ENCODE peak calls at places on chromosomes 13 and 19, in five cellular contexts. O, M, N, X and K are unnamed samples.

GRCh38 chr19:5271145-5271544 is 69.5 kb downstream of the PTPRS start:
- DNase-seq in N (no peak), M (no peak), X (no peak), O (peak), K (no peak)

GRCh38 chr13:28753208-28753892 is 34.6 kb upstream of the SLC46A3 start:
- DNase-seq in M (no peak), O (peak), X (no peak), N (peak), K (no peak)

GRCh38 chr19:19459707-19460251 is 54.3 kb downstream of the GATAD2A start:
- DNase-seq in O (peak), M (peak), N (peak), X (peak), K (no peak)

GRCh38 chr13:29733069-29733700 is 117.2 kb downstream of the UBL3 start:
- DNase-seq in M (no peak), O (no peak), N (no peak), X (no peak), K (no peak)

GRCh38 chr19:13899393-13899792 is 6.5 kb downstream of the BRME1 start:
- DNase-seq in N (no peak), X (no peak), O (no peak), M (no peak), K (no peak)

GRCh38 chr13:76463314-76463713 is 422.9 kb downstream of the KCTD12 start:
- DNase-seq in M (no peak), X (no peak), O (peak), N (no peak), K (no peak)

GRCh38 chr13:113728571-113729054 is 30.4 kb upstream of the TMEM255B start:
- DNase-seq in M (no peak), X (no peak), O (no peak), N (no peak), K (no peak)

GRCh38 chr13:75180805-75181455 is 301.0 kb downstream of the TBC1D4 start:
- DNase-seq in N (no peak), M (no peak), X (no peak), O (peak), K (no peak)

GRCh38 chr19:14149509-14149994 is 13.2 kb upstream of the ASF1B start:
- DNase-seq in M (peak), N (peak), X (no peak), O (no peak), K (no peak)

GRCh38 chr13:34257980-34258379 is 440.0 kb downstream of the RFC3 start:
- DNase-seq in X (peak), O (no peak), N (no peak), M (no peak), K (no peak)

GRCh38 chr19:47610546-47610894 is 1.6 kb downstream of the BICRA start:
- DNase-seq in N (no peak), O (no peak), M (no peak), X (no peak), K (no peak)

GRCh38 chr19:18514800-18515682 is 6.8 kb downstream of the ELL start:
- DNase-seq in N (peak), M (peak), X (no peak), O (peak), K (no peak)

GRCh38 chr19:11806354-11807098 is 7.5 kb upstream of the ZNF440 start:
- DNase-seq in O (no peak), X (no peak), N (no peak), M (no peak), K (no peak)

GRCh38 chr13:99159331-99160061 is 41.2 kb upstream of the UBAC2 start:
- DNase-seq in N (no peak), X (no peak), O (no peak), M (no peak), K (no peak)

GRCh38 chr13:99658266-99658991 is 157.2 kb downstream of the TM9SF2 start:
- DNase-seq in N (peak), O (no peak), M (peak), X (peak), K (no peak)

GRCh38 chr19:16161848-16162247 is 11.5 kb downstream of the CIB3 start:
- DNase-seq in X (no peak), M (no peak), N (no peak), O (peak), K (no peak)

GRCh38 chr19:31905980-31906948 is 439.1 kb upstream of the ZNF507 start:
- DNase-seq in M (no peak), X (peak), O (no peak), N (peak), K (no peak)

GRCh38 chr19:4199699-4200293 is 17.3 kb downstream of the ANKRD24 start:
- DNase-seq in O (no peak), N (no peak), X (no peak), M (no peak), K (no peak)

GRCh38 chr13:76720827-76721226 is 165.4 kb downstream of the KCTD12 start:
- DNase-seq in M (no peak), X (no peak), O (no peak), N (no peak), K (no peak)

GRCh38 chr19:17703823-17704463 is 15.3 kb upstream of the MAP1S start:
- DNase-seq in X (peak), N (no peak), M (peak), O (peak), K (no peak)

GRCh38 chr13:113883314-113883811 is 19.5 kb upstream of the GAS6 start:
- DNase-seq in X (no peak), O (no peak), M (no peak), N (no peak), K (no peak)

GRCh38 chr13:51286135-51287002 is 53.1 kb upstream of the SERPINE3 start:
- DNase-seq in N (peak), X (peak), M (peak), O (peak), K (peak)

GRCh38 chr19:36112678-36113077 is 1.7 kb downstream of the OVOL3 start:
- DNase-seq in O (no peak), N (no peak), M (no peak), X (no peak), K (no peak)

GRCh38 chr13:29105779-29106178 is 285.6 kb downstream of the MTUS2 start:
- DNase-seq in N (no peak), O (peak), M (no peak), X (no peak), K (no peak)

GRCh38 chr13:90531744-90532143 is 815.7 kb upstream of the MIR17HG start:
- DNase-seq in M (no peak), N (no peak), X (no peak), O (no peak), K (no peak)

GRCh38 chr13:51298812-51299211 is 40.7 kb upstream of the SERPINE3 start:
- DNase-seq in M (no peak), N (no peak), X (no peak), O (no peak), K (no peak)

GRCh38 chr13:74040200-74040599 is 94.0 kb downstream of the KLF12 start:
- DNase-seq in X (no peak), O (peak), M (peak), N (peak), K (no peak)

GRCh38 chr13:51005566-51005965 is 96.0 kb downstream of the RNASEH2B start:
- DNase-seq in O (no peak), M (no peak), N (no peak), X (no peak), K (no peak)

GRCh38 chr13:85197431-85197830 is 601.8 kb downstream of the SLITRK6 start:
- DNase-seq in O (no peak), M (no peak), N (no peak), X (no peak), K (no peak)

GRCh38 chr19:9729162-9729561 is 39.4 kb downstream of the ZNF846 start:
- DNase-seq in X (no peak), O (no peak), N (no peak), M (no peak), K (no peak)

GRCh38 chr13:106156468-106156867 is 379.0 kb downstream of the EFNB2 start:
- DNase-seq in M (no peak), O (peak), X (no peak), N (no peak), K (no peak)

GRCh38 chr13:75421987-75422386 is 60.0 kb downstream of the TBC1D4 start:
- DNase-seq in O (no peak), M (no peak), X (no peak), N (no peak), K (no peak)